ENCODE peak calls at places on chromosomes 4 and X, in five cellular contexts. One of them, this sample, is unnamed.

GRCh38 chr4:153713840-153714239 is 29.8 kb downstream of the TLR2 start:
- DNase-seq in head of caudate nucleus: no peak
- DNase-seq in mesothelial cell of epicardium: no peak
- DNase-seq in right lobe of liver: no peak
- DNase-seq in NB4: no peak
- DNase-seq in this sample: no peak

GRCh38 chr4:54036184-54036583 is 28.2 kb downstream of the CHIC2 start:
- DNase-seq in head of caudate nucleus: no peak
- DNase-seq in mesothelial cell of epicardium: no peak
- DNase-seq in NB4: no peak
- DNase-seq in right lobe of liver: no peak
- DNase-seq in this sample: no peak

GRCh38 chr4:2450394-2451035 is 18.4 kb upstream of the RNF4 start:
- DNase-seq in right lobe of liver: no peak
- DNase-seq in mesothelial cell of epicardium: no peak
- DNase-seq in NB4: no peak
- DNase-seq in head of caudate nucleus: no peak
- DNase-seq in this sample: no peak

GRCh38 chrX:103941201-103941975 is 21.0 kb upstream of the TMSB15B start:
- DNase-seq in right lobe of liver: no peak
- DNase-seq in NB4: peak; percentile 19
- DNase-seq in mesothelial cell of epicardium: no peak
- DNase-seq in head of caudate nucleus: peak; percentile 9
- DNase-seq in this sample: peak; percentile 16

GRCh38 chrX:11328134-11328533 is 34.9 kb downstream of the AMELX start:
- DNase-seq in NB4: no peak
- DNase-seq in mesothelial cell of epicardium: no peak
- DNase-seq in head of caudate nucleus: no peak
- DNase-seq in right lobe of liver: no peak
- DNase-seq in this sample: no peak

GRCh38 chr4:94202769-94203168 is 4.9 kb upstream of the SMARCAD1 start:
- DNase-seq in NB4: no peak
- DNase-seq in head of caudate nucleus: no peak
- DNase-seq in mesothelial cell of epicardium: no peak
- DNase-seq in right lobe of liver: no peak
- DNase-seq in this sample: no peak

GRCh38 chr4:159070742-159071141 is 32.1 kb upstream of the RAPGEF2 start:
- DNase-seq in NB4: no peak
- DNase-seq in mesothelial cell of epicardium: no peak
- DNase-seq in right lobe of liver: no peak
- DNase-seq in head of caudate nucleus: peak; percentile 41
- DNase-seq in this sample: peak; percentile 85

GRCh38 chr4:6137027-6137746 is 63.2 kb downstream of the JAKMIP1 start:
- DNase-seq in head of caudate nucleus: no peak
- DNase-seq in mesothelial cell of epicardium: no peak
- DNase-seq in right lobe of liver: no peak
- DNase-seq in NB4: no peak
- DNase-seq in this sample: no peak

GRCh38 chrX:67654301-67654700 is 110.5 kb downstream of the AR start:
- DNase-seq in mesothelial cell of epicardium: no peak
- DNase-seq in NB4: no peak
- DNase-seq in head of caudate nucleus: no peak
- DNase-seq in right lobe of liver: peak; percentile 57
- DNase-seq in this sample: no peak

GRCh38 chrX:153981771-153982533 is 9.4 kb downstream of the TMEM187 start:
- DNase-seq in mesothelial cell of epicardium: no peak
- DNase-seq in NB4: peak; percentile 93
- DNase-seq in head of caudate nucleus: no peak
- DNase-seq in right lobe of liver: peak; percentile 59
- DNase-seq in this sample: peak; percentile 74

GRCh38 chr4:126202226-126202625 is 887.5 kb downstream of the FAT4 start:
- DNase-seq in mesothelial cell of epicardium: no peak
- DNase-seq in right lobe of liver: no peak
- DNase-seq in NB4: peak; percentile 1
- DNase-seq in head of caudate nucleus: no peak
- DNase-seq in this sample: no peak

GRCh38 chr4:129145222-129145730 is 49.3 kb downstream of the C4orf33 start:
- DNase-seq in NB4: no peak
- DNase-seq in mesothelial cell of epicardium: no peak
- DNase-seq in head of caudate nucleus: no peak
- DNase-seq in right lobe of liver: no peak
- DNase-seq in this sample: no peak

GRCh38 chr4:1264942-1265341 is 16.0 kb upstream of the CTBP1 start:
- DNase-seq in NB4: no peak
- DNase-seq in right lobe of liver: no peak
- DNase-seq in mesothelial cell of epicardium: no peak
- DNase-seq in head of caudate nucleus: no peak
- DNase-seq in this sample: no peak

GRCh38 chr4:169251291-169252235 is 19.2 kb downstream of the SH3RF1 start:
- DNase-seq in head of caudate nucleus: no peak
- DNase-seq in right lobe of liver: no peak
- DNase-seq in NB4: no peak
- DNase-seq in mesothelial cell of epicardium: no peak
- DNase-seq in this sample: no peak

GRCh38 chr4:7004331-7004730 is 38.8 kb upstream of the TADA2B start:
- DNase-seq in NB4: no peak
- DNase-seq in head of caudate nucleus: no peak
- DNase-seq in right lobe of liver: no peak
- DNase-seq in mesothelial cell of epicardium: no peak
- DNase-seq in this sample: peak; percentile 86

GRCh38 chr4:11914406-11914805 is 485.7 kb upstream of the HS3ST1 start:
- DNase-seq in head of caudate nucleus: no peak
- DNase-seq in mesothelial cell of epicardium: no peak
- DNase-seq in NB4: no peak
- DNase-seq in right lobe of liver: no peak
- DNase-seq in this sample: no peak

GRCh38 chrX:928606-929005 is 283.8 kb downstream of the CRLF2 start:
- DNase-seq in NB4: peak; percentile 65
- DNase-seq in right lobe of liver: no peak
- DNase-seq in head of caudate nucleus: no peak
- DNase-seq in mesothelial cell of epicardium: no peak
- DNase-seq in this sample: no peak

GRCh38 chr4:79576480-79576803 is 168.4 kb upstream of the GK2 start:
- DNase-seq in right lobe of liver: no peak
- DNase-seq in head of caudate nucleus: peak; percentile 11
- DNase-seq in NB4: peak; percentile 66
- DNase-seq in mesothelial cell of epicardium: no peak
- DNase-seq in this sample: peak; percentile 41

GRCh38 chrX:124555036-124555595 is 208.8 kb downstream of the SH2D1A start:
- DNase-seq in NB4: no peak
- DNase-seq in head of caudate nucleus: no peak
- DNase-seq in right lobe of liver: no peak
- DNase-seq in mesothelial cell of epicardium: no peak
- DNase-seq in this sample: peak; percentile 66

GRCh38 chr4:76012388-76012801 is 5.1 kb upstream of the CXCL9 start:
- DNase-seq in mesothelial cell of epicardium: no peak
- DNase-seq in head of caudate nucleus: no peak
- DNase-seq in NB4: no peak
- DNase-seq in right lobe of liver: no peak
- DNase-seq in this sample: peak; percentile 17

GRCh38 chrX:96994088-96994487 is 110.4 kb downstream of the RPA4 start:
- DNase-seq in head of caudate nucleus: no peak
- DNase-seq in NB4: peak; percentile 5
- DNase-seq in mesothelial cell of epicardium: no peak
- DNase-seq in right lobe of liver: no peak
- DNase-seq in this sample: no peak

GRCh38 chrX:133970021-133970550 is 15.3 kb downstream of the GPC3 start:
- DNase-seq in NB4: no peak
- DNase-seq in right lobe of liver: no peak
- DNase-seq in mesothelial cell of epicardium: no peak
- DNase-seq in head of caudate nucleus: no peak
- DNase-seq in this sample: no peak

This sample was measured in fibroblast of gingiva.